ENCODE peak calls at places on chromosomes 11 and 22, in eight cellular contexts. U, A, C, H, I, T, P and S are unnamed samples.

GRCh38 chr11:1055990-1056771 is 18.5 kb upstream of the MUC2 start:
- DNase-seq in U (no peak), A (no peak), C (no peak), H (no peak), I (no peak), T (no peak), P (no peak), S (peak)

GRCh38 chr11:10348650-10349280 is 43.9 kb downstream of the ADM start:
- DNase-seq in U (no peak), A (no peak), C (peak), H (no peak), I (no peak), T (no peak), P (peak), S (no peak)

GRCh38 chr11:114915871-114916270 is 237.5 kb downstream of the NXPE2 start:
- DNase-seq in U (no peak), A (no peak), C (no peak), H (no peak), I (no peak), T (no peak), P (no peak), S (no peak)

GRCh38 chr22:43148581-43148980 is 2.8 kb upstream of the TSPO start:
- DNase-seq in U (peak), A (no peak), C (peak), H (peak), I (no peak), T (no peak), P (no peak), S (no peak)

GRCh38 chr11:132838621-132839020 is 693.7 kb downstream of the OPCML start:
- DNase-seq in U (peak), A (no peak), C (peak), H (no peak), I (no peak), T (no peak), P (peak), S (no peak)

GRCh38 chr22:46079093-46079860 is 71.0 kb upstream of the PPARA start:
- DNase-seq in U (no peak), A (no peak), C (peak), H (no peak), I (no peak), T (no peak), P (no peak), S (no peak)

GRCh38 chr11:74927496-74927895 is 21.4 kb downstream of the XRRA1 start:
- DNase-seq in U (no peak), A (no peak), C (no peak), H (no peak), I (no peak), T (no peak), P (no peak), S (no peak)

GRCh38 chr11:113715273-113715672 is 9.2 kb upstream of the TMPRSS5 start:
- DNase-seq in U (no peak), A (no peak), C (no peak), H (no peak), I (no peak), T (no peak), P (no peak), S (no peak)

GRCh38 chr11:61893981-61894380 is 2.6 kb upstream of the FADS3 start:
- DNase-seq in U (peak), A (no peak), C (peak), H (no peak), I (no peak), T (no peak), P (peak), S (no peak)

GRCh38 chr11:12356944-12357655 is 20.3 kb upstream of the PARVA start:
- DNase-seq in U (no peak), A (peak), C (no peak), H (peak), I (no peak), T (no peak), P (no peak), S (no peak)

GRCh38 chr11:68825603-68826002 is 16.1 kb downstream of the CPT1A start:
- DNase-seq in U (peak), A (peak), C (peak), H (peak), I (no peak), T (no peak), P (peak), S (peak)

GRCh38 chr11:72010529-72011233 is 12.0 kb downstream of the IL18BP start:
- DNase-seq in U (no peak), A (no peak), C (no peak), H (no peak), I (no peak), T (no peak), P (no peak), S (no peak)

GRCh38 chr22:44620129-44620840 is 81.7 kb upstream of the PRR5 start:
- DNase-seq in U (peak), A (peak), C (peak), H (peak), I (peak), T (no peak), P (peak), S (peak)

GRCh38 chr11:95432714-95433503 is 201.9 kb upstream of the SESN3 start:
- DNase-seq in U (peak), A (no peak), C (no peak), H (no peak), I (no peak), T (no peak), P (no peak), S (no peak)

GRCh38 chr22:41966607-41967240 is 2.5 kb upstream of the SEPTIN3 start:
- DNase-seq in U (peak), A (peak), C (peak), H (peak), I (no peak), T (peak), P (peak), S (no peak)

GRCh38 chr11:727859-728748 is 19.2 kb upstream of the TALDO1 start:
- DNase-seq in U (peak), A (peak), C (peak), H (peak), I (peak), T (peak), P (peak), S (peak)

GRCh38 chr22:38317995-38318715 is 922 bp upstream of the CSNK1E start:
- DNase-seq in U (peak), A (no peak), C (peak), H (no peak), I (peak), T (peak), P (peak), S (no peak)

GRCh38 chr11:120467627-120468026 is 43.9 kb upstream of the GRIK4 start:
- DNase-seq in U (no peak), A (no peak), C (peak), H (no peak), I (no peak), T (no peak), P (peak), S (no peak)

GRCh38 chr22:44722611-44723010 is 20.6 kb downstream of the PRR5 start:
- DNase-seq in U (no peak), A (no peak), C (no peak), H (no peak), I (no peak), T (no peak), P (no peak), S (no peak)